ENCODE peak calls at places on chromosomes 11 and 22, in five cellular contexts. A, P, X, M and D are unnamed samples. For H3K4me1, the result is how much of the 10 kb centered on the place peaks cover.

GRCh38 chr22:20295262-20296064 is 24.4 kb downstream of the DGCR6L start:
- DNase-seq in A (no peak), P (no peak), X (no peak), M (no peak), D (no peak)

GRCh38 chr11:70473873-70474690 is 75.8 kb downstream of the CTTN start:
- DNase-seq in A (no peak), P (no peak), X (no peak), M (no peak), D (no peak)

GRCh38 chr11:34565417-34566208 is 52.0 kb upstream of the ELF5 start:
- DNase-seq in A (peak), P (peak), X (no peak), M (no peak), D (peak)

GRCh38 chr22:49062155-49063039 is 765.3 kb downstream of the BRD1 start:
- DNase-seq in A (no peak), P (no peak), X (no peak), M (peak), D (peak)

GRCh38 chr11:29481721-29482120 is 535.1 kb downstream of the KCNA4 start:
- DNase-seq in A (no peak), P (peak), X (no peak), M (no peak), D (no peak)

GRCh38 chr22:41664490-41664889 is 24.2 kb downstream of the SNU13 start:
- DNase-seq in A (no peak), P (no peak), X (no peak), M (no peak), D (no peak)

GRCh38 chr22:32950366-32950765 is 107.8 kb downstream of the SYN3 start:
- DNase-seq in A (no peak), P (no peak), X (no peak), M (no peak), D (no peak)

GRCh38 chr11:126834149-126834548 is 166.4 kb downstream of the KIRREL3 start:
- DNase-seq in A (no peak), P (no peak), X (peak), M (no peak), D (no peak)

GRCh38 chr11:113389288-113389687 is 1.7 kb downstream of the ANKK1 start:
- DNase-seq in A (no peak), P (no peak), X (no peak), M (no peak), D (no peak)

GRCh38 chr11:69010964-69011623 is 2.0 kb downstream of the MRGPRF start:
- DNase-seq in A (peak), P (no peak), X (peak), M (peak), D (peak)

GRCh38 chr11:65849771-65850216 is 8.2 kb downstream of the CFL1 start:
- DNase-seq in A (no peak), P (no peak), X (no peak), M (no peak), D (no peak)

GRCh38 chr22:30728829-30729228 is 34.2 kb downstream of the OSBP2 start:
- DNase-seq in A (no peak), P (no peak), X (no peak), M (no peak), D (no peak)

GRCh38 chr11:10376061-10376460 is 71.2 kb downstream of the ADM start:
- DNase-seq in A (no peak), P (no peak), X (no peak), M (no peak), D (no peak)

GRCh38 chr11:111871693-111872161 is 346 bp upstream of the ALG9 start:
- DNase-seq in A (no peak), P (no peak), X (no peak), M (no peak), D (peak)

GRCh38 chr11:103281301-103281700 is 172.1 kb downstream of the DYNC2H1 start:
- DNase-seq in A (no peak), P (no peak), X (no peak), M (no peak), D (no peak)

GRCh38 chr11:36073411-36074203 is 129.7 kb downstream of the LDLRAD3 start:
- DNase-seq in A (no peak), P (peak), X (peak), M (peak), D (no peak)

GRCh38 chr11:62680825-62681240 is 2.0 kb upstream of the UBXN1 start:
- DNase-seq in A (peak), P (peak), X (peak), M (peak), D (peak)

GRCh38 chr22:48872271-48873260 is 955.1 kb downstream of the BRD1 start:
- DNase-seq in A (no peak), P (no peak), X (no peak), M (no peak), D (no peak)

GRCh38 chr22:44449683-44450425 is 48.2 kb downstream of the RTL6 start:
- DNase-seq in A (no peak), P (no peak), X (no peak), M (no peak), D (no peak)

GRCh38 chr22:27107824-27108223 is 450.4 kb downstream of the MIAT start:
- DNase-seq in A (peak), P (peak), X (peak), M (peak), D (peak)

GRCh38 chr11:116712428-116712827 is 60.4 kb downstream of the BUD13 start:
- DNase-seq in A (no peak), P (no peak), X (no peak), M (no peak), D (no peak)

GRCh38 chr11:78853521-78853920 is 278.9 kb upstream of the NARS2 start:
- DNase-seq in A (no peak), P (no peak), X (no peak), M (no peak), D (no peak)

GRCh38 chr11:70281114-70281729 is 10.7 kb downstream of the PPFIA1 start:
- DNase-seq in A (no peak), P (peak), X (no peak), M (no peak), D (no peak)

GRCh38 chr22:42758929-42759629 is 38.4 kb upstream of the A4GALT start:
- DNase-seq in A (no peak), P (no peak), X (peak), M (no peak), D (no peak)

GRCh38 chr22:50078761-50079160 is 6.5 kb downstream of the MLC1 start:
- DNase-seq in A (no peak), P (no peak), X (no peak), M (no peak), D (peak)

GRCh38 chr11:104191124-104191523 is 27.2 kb upstream of the PDGFD start:
- DNase-seq in A (no peak), P (no peak), X (no peak), M (no peak), D (no peak)

GRCh38 chr11:114088216-114088615 is 28.7 kb downstream of the ZBTB16 start:
- DNase-seq in A (no peak), P (no peak), X (no peak), M (peak), D (no peak)

GRCh38 chr11:73266644-73267015 is 5.5 kb upstream of the P2RY6 start:
- DNase-seq in A (no peak), P (no peak), X (no peak), M (no peak), D (no peak)

GRCh38 chr22:42313204-42313603 is 42.8 kb upstream of the TCF20 start:
- DNase-seq in A (no peak), P (no peak), X (no peak), M (no peak), D (no peak)

GRCh38 chr11:36165638-36166389 is 123.4 kb downstream of the COMMD9 start:
- DNase-seq in A (no peak), P (peak), X (no peak), M (no peak), D (no peak)

GRCh38 chr11:47571895-47572294 is 6.5 kb downstream of the PTPMT1 start:
- DNase-seq in A (no peak), P (no peak), X (no peak), M (no peak), D (no peak)

GRCh38 chr11:126716456-126717083 is 284.0 kb downstream of the KIRREL3 start:
- DNase-seq in A (peak), P (no peak), X (peak), M (no peak), D (peak)

GRCh38 chr11:95266751-95267374 is 35.9 kb upstream of the SESN3 start:
- DNase-seq in A (no peak), P (no peak), X (no peak), M (no peak), D (no peak)

DNA sequence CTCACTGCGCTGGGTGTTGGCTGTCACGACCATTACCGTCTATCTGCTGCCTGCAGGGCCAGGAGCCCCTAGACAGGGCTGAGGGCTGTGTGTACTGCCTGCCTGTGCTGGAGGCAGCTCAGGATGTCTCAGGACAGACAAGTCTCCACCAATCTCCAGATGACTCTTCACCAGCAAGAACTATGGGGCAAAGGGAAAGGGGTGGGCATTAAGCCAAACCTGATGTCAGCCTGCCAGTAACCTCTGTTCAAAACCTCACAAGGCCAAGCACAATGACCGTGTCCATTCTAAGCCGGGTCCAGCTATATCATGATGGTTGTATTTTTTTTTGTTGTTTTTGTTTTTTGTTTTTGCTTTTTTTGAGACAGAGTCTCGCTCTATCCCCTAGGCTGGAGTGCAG is 31.6 kb downstream of the MAFF start:
- DNase-seq in A (no peak), P (peak), X (no peak), M (peak), D (no peak)
- H3K4me1 ChIP-seq in A (under half), P (under half), X (under half), M (under half), D (under half)

GRCh38 chr11:92225563-92226308 is 1.1 kb downstream of the FAT3 start:
- DNase-seq in A (no peak), P (no peak), X (peak), M (peak), D (no peak)

GRCh38 chr11:92224394-92225205 is at the start of gene FAT3:
- DNase-seq in A (no peak), P (peak), X (peak), M (peak), D (no peak)

GRCh38 chr11:92226331-92227232 is 2.0 kb downstream of the FAT3 start:
- DNase-seq in A (no peak), P (no peak), X (no peak), M (peak), D (no peak)

GRCh38 chr11:92227233-92227593 is 2.6 kb downstream of the FAT3 start:
- DNase-seq in A (no peak), P (no peak), X (no peak), M (no peak), D (no peak)

GRCh38 chr11:92225206-92225562 is 566 bp downstream of the FAT3 start:
- DNase-seq in A (no peak), P (no peak), X (no peak), M (peak), D (no peak)
- H3K4me3 ChIP-seq in A (no peak), P (no peak), X (peak), M (peak), D (no peak)

GRCh38 chr11:130449246-130449990 is 973 bp downstream of the ADAMTS15 start:
- DNase-seq in A (no peak), P (no peak), X (no peak), M (no peak), D (no peak)
- H3K27ac ChIP-seq in A (no peak), P (no peak), X (no peak), M (peak), D (no peak)

DNA sequence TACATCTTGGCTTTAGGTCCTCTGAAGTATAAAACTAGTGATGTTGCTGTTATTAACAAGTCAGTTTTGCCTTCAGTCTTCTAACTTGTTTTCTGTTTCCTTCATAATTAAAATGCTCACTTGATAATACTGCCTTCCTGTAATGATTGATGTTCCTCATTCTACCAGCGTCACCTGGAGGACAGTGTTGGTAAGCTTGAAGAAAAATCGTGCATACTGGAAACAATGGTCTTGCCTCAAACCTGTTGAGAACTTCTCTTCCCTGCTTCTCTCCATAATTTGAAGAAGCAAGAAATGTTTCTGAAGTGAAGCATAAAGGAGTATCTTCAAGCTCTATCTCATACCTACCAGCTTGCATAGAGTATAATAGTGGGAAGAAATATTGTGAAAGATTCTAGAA is 3.0 kb downstream of the YWHAH start:
- DNase-seq in A (no peak), P (peak), X (no peak), M (no peak), D (peak)
- H3K4me1 ChIP-seq in A (half or more), P (under half), X (under half), M (under half), D (under half)

DNA sequence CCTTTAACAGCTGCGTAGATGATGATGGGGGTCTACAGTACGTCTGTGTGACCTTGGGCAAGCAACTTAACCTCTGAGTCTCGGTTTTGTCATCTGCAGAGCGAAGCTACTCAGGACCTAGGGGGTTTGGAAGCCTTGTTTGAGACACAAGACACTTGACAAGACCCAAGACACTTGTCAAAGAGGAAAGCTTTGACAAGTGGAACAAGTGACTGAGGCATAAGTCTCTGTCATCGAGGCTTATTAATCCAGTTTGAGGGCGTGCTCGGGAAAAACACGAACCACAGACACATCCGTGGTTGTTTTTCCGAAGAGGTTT is 732 bp upstream of the PC start:
- DNase-seq in A (no peak), P (no peak), X (no peak), M (no peak), D (no peak)
- H3K4me3 ChIP-seq in A (no peak), P (no peak), X (peak), M (peak), D (no peak)

GRCh38 chr11:15884792-15885540 is 471.4 kb downstream of the SOX6 start:
- DNase-seq in A (no peak), P (no peak), X (no peak), M (peak), D (no peak)
- H3K27ac ChIP-seq in A (no peak), P (no peak), X (no peak), M (no peak), D (no peak)

GRCh38 chr22:46480396-46480795 is 57.0 kb downstream of the CELSR1 start:
- DNase-seq in A (no peak), P (peak), X (no peak), M (no peak), D (no peak)

GRCh38 chr22:46479046-46479445 is 58.4 kb downstream of the CELSR1 start:
- DNase-seq in A (no peak), P (no peak), X (no peak), M (no peak), D (no peak)

GRCh38 chr22:46473896-46474557 is 63.4 kb downstream of the CELSR1 start:
- DNase-seq in A (no peak), P (no peak), X (no peak), M (no peak), D (peak)

GRCh38 chr22:46481386-46481785 is 56.0 kb downstream of the CELSR1 start:
- DNase-seq in A (no peak), P (no peak), X (no peak), M (no peak), D (no peak)

GRCh38 chr22:46477967-46478635 is 59.3 kb downstream of the CELSR1 start:
- DNase-seq in A (no peak), P (no peak), X (no peak), M (no peak), D (no peak)
- H3K4me1 ChIP-seq in A (under half), P (under half), X (under half), M (under half), D (under half)

GRCh38 chr11:32781721-32782120 is 12.7 kb downstream of the CCDC73 start:
- DNase-seq in A (no peak), P (no peak), X (no peak), M (no peak), D (no peak)

GRCh38 chr11:32774081-32774480 is 20.4 kb downstream of the CCDC73 start:
- DNase-seq in A (no peak), P (no peak), X (no peak), M (no peak), D (no peak)

GRCh38 chr11:32779131-32779530 is 15.3 kb downstream of the CCDC73 start:
- DNase-seq in A (no peak), P (no peak), X (no peak), M (no peak), D (no peak)

GRCh38 chr11:32772731-32773130 is 21.7 kb downstream of the CCDC73 start:
- DNase-seq in A (no peak), P (no peak), X (no peak), M (no peak), D (no peak)

GRCh38 chr11:32775908-32776307 is 18.6 kb downstream of the CCDC73 start:
- DNase-seq in A (no peak), P (no peak), X (no peak), M (no peak), D (no peak)
- H3K4me3 ChIP-seq in A (no peak), P (no peak), X (no peak), M (no peak), D (no peak)